ENCODE peak calls at places on chromosome 2, in four cellular contexts. Y is IMR-90, P is heart left ventricle, R is breast epithelium. E is an unnamed sample.

GRCh38 chr2:100451734-100452133 is 18.5 kb upstream of the NMS start:
- DNase-seq in Y (no peak), P (no peak), R (no peak), E (no peak)

GRCh38 chr2:27148801-27149439 is at the start of gene TCF23:
- DNase-seq in Y (no peak), P (no peak), R (no peak), E (no peak)

GRCh38 chr2:205679410-205680009 is 2.8 kb upstream of the NRP2 start:
- DNase-seq in Y (no peak), P (no peak), R (no peak), E (no peak)

GRCh38 chr2:128465246-128466170 is 146.8 kb upstream of the HS6ST1 start:
- DNase-seq in Y (no peak), P (no peak), R (no peak), E (no peak)

GRCh38 chr2:1420746-1421480 is 7.7 kb downstream of the TPO start:
- DNase-seq in Y (no peak), P (no peak), R (no peak), E (no peak)

GRCh38 chr2:1403565-1403964 is 9.7 kb upstream of the TPO start:
- DNase-seq in Y (no peak), P (no peak), R (no peak), E (no peak)

GRCh38 chr2:198374375-198375072 is 570.1 kb downstream of the PLCL1 start:
- DNase-seq in Y (peak; percentile 70), P (no peak), R (no peak), E (no peak)

GRCh38 chr2:7430869-7431641 is 513.8 kb downstream of the RNF144A start:
- DNase-seq in Y (no peak), P (peak; percentile 85), R (peak; percentile 79), E (peak; percentile 90)

GRCh38 chr2:200077210-200077650 is 121.8 kb downstream of the MAIP1 start:
- DNase-seq in Y (peak; percentile 95), P (no peak), R (no peak), E (no peak)

GRCh38 chr2:95268208-95269035 is 5.8 kb upstream of the PROM2 start:
- DNase-seq in Y (no peak), P (no peak), R (peak; percentile 35), E (peak; percentile 8)

GRCh38 chr2:196546151-196546919 is 93.2 kb upstream of the CCDC150 start:
- DNase-seq in Y (no peak), P (no peak), R (no peak), E (no peak)

GRCh38 chr2:200376422-200377142 is 70.1 kb downstream of the SPATS2L start:
- DNase-seq in Y (no peak), P (no peak), R (no peak), E (peak; percentile 38)

GRCh38 chr2:854460-854859 is 96.2 kb upstream of the SNTG2 start:
- DNase-seq in Y (no peak), P (no peak), R (no peak), E (peak; percentile 84)

GRCh38 chr2:95278051-95278471 is 3.8 kb downstream of the PROM2 start:
- DNase-seq in Y (peak; percentile 24), P (peak; percentile 21), R (no peak), E (peak; percentile 91)

GRCh38 chr2:48043301-48043700 is 137.0 kb upstream of the FBXO11 start:
- DNase-seq in Y (no peak), P (no peak), R (no peak), E (no peak)

GRCh38 chr2:227477291-227477690 is 5.3 kb downstream of the AGFG1 start:
- DNase-seq in Y (peak; percentile 51), P (no peak), R (no peak), E (no peak)

GRCh38 chr2:219959471-219959870 is 332.0 kb downstream of the SLC4A3 start:
- DNase-seq in Y (peak; percentile 72), P (no peak), R (no peak), E (no peak)

GRCh38 chr2:134491796-134492441 is 226.9 kb downstream of the TMEM163 start:
- DNase-seq in Y (no peak), P (no peak), R (no peak), E (no peak)

GRCh38 chr2:28276076-28276618 is 116.5 kb upstream of the FOSL2 start:
- DNase-seq in Y (peak; percentile 100), P (no peak), R (no peak), E (no peak)

GRCh38 chr2:46979611-46980010 is 64.0 kb upstream of the MCFD2 start:
- DNase-seq in Y (no peak), P (no peak), R (no peak), E (no peak)

GRCh38 chr2:65566617-65567016 is 134.2 kb upstream of the SPRED2 start:
- DNase-seq in Y (no peak), P (no peak), R (no peak), E (peak; percentile 58)

GRCh38 chr2:10993001-10993481 is 81.3 kb downstream of the KCNF1 start:
- DNase-seq in Y (peak; percentile 28), P (no peak), R (no peak), E (no peak)

GRCh38 chr2:133658020-133658903 is 90.0 kb upstream of the NCKAP5 start:
- DNase-seq in Y (peak; percentile 51), P (no peak), R (no peak), E (no peak)

GRCh38 chr2:111205774-111206173 is 85.1 kb downstream of the BCL2L11 start:
- DNase-seq in Y (no peak), P (no peak), R (no peak), E (no peak)

GRCh38 chr2:69986691-69987090 is 25.3 kb upstream of the ASPRV1 start:
- DNase-seq in Y (no peak), P (no peak), R (no peak), E (no peak)

GRCh38 chr2:179422037-179422643 is 157.5 kb upstream of the SESTD1 start:
- DNase-seq in Y (peak; percentile 77), P (peak; percentile 61), R (peak; percentile 68), E (peak; percentile 94)

GRCh38 chr2:40814621-40815020 is 362.7 kb upstream of the SLC8A1 start:
- DNase-seq in Y (no peak), P (no peak), R (no peak), E (no peak)

GRCh38 chr2:26089337-26089736 is 55.5 kb downstream of the RAB10 start:
- DNase-seq in Y (no peak), P (no peak), R (no peak), E (no peak)

GRCh38 chr2:42908538-42909200 is 116.3 kb upstream of the HAAO start:
- DNase-seq in Y (peak; percentile 27), P (no peak), R (no peak), E (peak; percentile 52)

GRCh38 chr2:161250864-161251436 is 57.3 kb upstream of the PSMD14 start:
- DNase-seq in Y (peak; percentile 37), P (no peak), R (no peak), E (no peak)

GRCh38 chr2:60775048-60775639 is 19.1 kb downstream of the PAPOLG start:
- DNase-seq in Y (no peak), P (no peak), R (no peak), E (no peak)

GRCh38 chr2:27707462-27708256 is 44.0 kb downstream of the SLC4A1AP start:
- DNase-seq in Y (no peak), P (no peak), R (no peak), E (peak; percentile 85)

GRCh38 chr2:217208867-217209266 is 349.0 kb upstream of the TNP1 start:
- DNase-seq in Y (no peak), P (no peak), R (no peak), E (no peak)
- H3K4me3 ChIP-seq in Y (no peak overlapping the region), P (no peak overlapping the region), R (no peak overlapping the region), E (no peak overlapping the region)

GRCh38 chr2:234306426-234307173 is 190.3 kb downstream of the ARL4C start:
- DNase-seq in Y (no peak), P (no peak), R (no peak), E (no peak)
- TF ChIP-seq CTCF in Y (no peak), P (no peak), R (no peak), E (no peak)

DNA sequence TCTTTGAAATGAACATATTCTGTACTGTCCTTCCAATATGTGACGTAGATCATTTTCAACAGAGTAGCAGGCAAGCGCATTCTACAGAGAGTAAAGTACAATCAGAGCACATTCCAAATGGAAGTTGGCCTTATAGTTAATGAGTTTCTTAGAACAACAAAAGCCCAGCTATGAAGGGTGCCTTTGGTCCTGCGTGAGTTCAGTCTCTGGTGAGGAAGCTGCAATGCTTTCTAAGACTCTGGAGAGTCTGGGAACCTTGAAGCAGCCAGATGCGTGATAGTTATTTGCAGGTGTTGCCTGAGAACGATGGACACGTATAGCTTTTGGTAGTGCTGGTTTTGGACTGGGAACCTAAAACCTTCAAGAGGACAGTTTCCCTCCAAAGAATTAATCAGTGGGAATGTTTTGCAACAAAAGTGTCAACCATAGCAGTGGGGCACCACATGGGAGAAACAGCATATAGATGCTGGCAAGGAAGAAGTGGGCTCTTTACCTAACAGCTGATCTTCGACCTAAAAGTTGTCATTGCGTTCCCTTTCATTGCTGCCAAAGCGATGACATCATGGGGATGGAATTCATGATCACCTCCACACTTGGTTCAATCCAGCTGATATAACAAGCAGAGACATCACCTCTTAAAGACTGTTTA is 9.3 kb upstream of the SNORC start:
- DNase-seq in Y (no peak), P (no peak), R (no peak), E (no peak)
- TF ChIP-seq POLR2A in Y (no peak), P (no peak), R (no peak), E (no peak)

GRCh38 chr2:120394764-120395163 is 48.8 kb downstream of the INHBB start:
- DNase-seq in Y (no peak), P (no peak), R (peak; percentile 33), E (no peak)

GRCh38 chr2:120391905-120392665 is 46.1 kb downstream of the INHBB start:
- DNase-seq in Y (no peak), P (peak; percentile 48), R (peak; percentile 31), E (no peak)

GRCh38 chr2:120395221-120395620 is 49.3 kb downstream of the INHBB start:
- DNase-seq in Y (no peak), P (no peak), R (peak; percentile 34), E (peak; percentile 36)

GRCh38 chr2:120392923-120393322 is 47.0 kb downstream of the INHBB start:
- DNase-seq in Y (no peak), P (no peak), R (no peak), E (no peak)

DNA sequence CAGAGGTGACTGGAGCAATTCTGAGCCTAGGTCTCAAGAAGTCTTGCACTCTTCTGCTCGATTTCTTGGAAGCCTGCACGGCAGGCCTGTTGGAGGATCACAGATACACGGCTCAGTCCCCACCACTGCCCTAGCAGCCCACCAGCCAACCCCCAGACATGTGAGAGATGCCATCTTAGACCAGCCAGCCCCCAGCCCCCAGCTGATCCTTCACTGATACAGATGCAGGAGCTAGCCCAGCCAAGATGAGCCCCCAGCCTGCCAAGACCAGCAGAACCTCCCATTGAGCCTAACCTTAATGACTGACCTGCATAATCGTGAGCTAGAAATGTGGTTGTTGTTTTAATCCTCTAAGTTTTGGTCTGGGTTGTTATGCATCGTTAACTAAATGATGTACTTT is 47.5 kb downstream of the INHBB start:
- DNase-seq in Y (no peak), P (no peak), R (peak; percentile 37), E (no peak)
- H3K4me3 ChIP-seq in Y (no peak overlapping the region), P (no peak overlapping the region), R (no peak overlapping the region), E (no peak overlapping the region)

GRCh38 chr2:130842770-130843169 is 6.1 kb downstream of the ARHGEF4 start:
- DNase-seq in Y (no peak), P (no peak), R (no peak), E (no peak)
- TF ChIP-seq CTCF in Y (no peak), P (no peak), R (no peak), E (no peak)

DNA sequence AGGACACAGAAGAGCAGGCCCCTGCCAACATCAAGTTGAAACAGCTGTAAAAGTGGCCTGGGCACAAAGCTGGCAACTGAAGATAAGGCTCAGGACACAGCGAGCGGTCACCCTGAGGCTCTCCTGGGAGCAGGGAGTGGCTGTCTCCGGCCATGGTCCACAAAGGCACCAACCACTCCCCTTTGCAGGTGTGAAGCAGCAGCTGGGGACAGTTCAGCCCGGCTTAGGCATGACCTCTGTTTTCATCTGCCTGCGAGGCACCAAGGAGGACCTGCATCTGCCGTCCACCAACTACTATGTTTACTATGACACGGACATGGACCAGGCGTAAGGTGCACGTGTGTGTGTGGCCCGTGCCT is 12.9 kb downstream of the TGOLN2 start:
- DNase-seq in Y (no peak), P (no peak), R (no peak), E (no peak)
- TF ChIP-seq POLR2A in Y (no peak), P (no peak), R (no peak), E (no peak)

E was measured in lower leg skin.